ENCODE peak calls at places on chromosomes 2 and 18, in four cellular contexts. W is stimulated activated naive B cell treated with anti-CD40 and anti-IgM and Interleukin-4, amounts not matched to agents 10 μg/mL and 1 μg/mL and 100 μg/mL, for 72 hours; R is sigmoid colon; U is NCI-H748 treated with DMSO at 0.1 percent for 48 hours. M is an unnamed sample.

GRCh38 chr2:460861-461260 is 173.0 kb upstream of the ALKAL2 start:
- DNase-seq in W (peak), U (no peak), R (no peak), M (no peak)

GRCh38 chr2:213995400-213996105 is 415.3 kb upstream of the VWC2L start:
- DNase-seq in U (no peak), W (no peak), R (no peak), M (peak)

GRCh38 chr2:101012706-101013181 is 10.7 kb downstream of the RPL31 start:
- DNase-seq in U (no peak), R (no peak), W (no peak), M (peak)

GRCh38 chr2:38540580-38541290 is 62.0 kb downstream of the HNRNPLL start:
- DNase-seq in R (peak), W (no peak), U (no peak), M (no peak)

GRCh38 chr2:126909781-126910180 is 11.1 kb downstream of the TEX51 start:
- DNase-seq in W (no peak), R (no peak), U (no peak), M (no peak)

GRCh38 chr2:113200736-113201490 is 27.1 kb downstream of the PSD4 start:
- DNase-seq in W (no peak), R (no peak), U (no peak), M (peak)

GRCh38 chr2:229855116-229855515 is 66.7 kb downstream of the TRIP12 start:
- DNase-seq in R (no peak), U (no peak), W (no peak), M (no peak)

GRCh38 chr2:58427572-58428285 is 186.6 kb upstream of the FANCL start:
- DNase-seq in W (no peak), U (peak), R (no peak), M (no peak)

GRCh38 chr18:52992041-52992440 is 652.0 kb downstream of the DCC start:
- DNase-seq in R (no peak), U (no peak), W (no peak), M (no peak)

GRCh38 chr2:27320958-27321543 is 1.8 kb downstream of the MPV17 start:
- DNase-seq in R (peak), W (no peak), U (no peak), M (peak)

GRCh38 chr2:88199912-88200682 is 30.0 kb downstream of the THNSL2 start:
- DNase-seq in W (peak), R (no peak), U (no peak), M (no peak)

GRCh38 chr2:186726938-186727337 is 33.1 kb downstream of the FAM171B start:
- DNase-seq in W (no peak), U (no peak), R (no peak), M (peak)

GRCh38 chr2:218394298-218395089 is 5.2 kb upstream of the CTDSP1 start:
- DNase-seq in U (no peak), R (peak), W (no peak), M (no peak)

GRCh38 chr18:23585007-23585871 is 1.1 kb downstream of the NPC1 start:
- DNase-seq in U (peak), W (peak), R (no peak), M (no peak)

GRCh38 chr2:54520687-54521086 is 64.6 kb downstream of the SPTBN1 start:
- DNase-seq in R (no peak), W (no peak), U (no peak), M (peak)

GRCh38 chr18:22164337-22165048 is 4.9 kb upstream of the GATA6 start:
- DNase-seq in W (no peak), R (no peak), U (no peak), M (no peak)

GRCh38 chr2:71702071-71702970 is 249.0 kb downstream of the DYSF start:
- DNase-seq in W (no peak), U (no peak), R (peak), M (no peak)

GRCh38 chr2:158205215-158205614 is 103.5 kb downstream of the UPP2 start:
- DNase-seq in U (peak), W (no peak), R (no peak), M (no peak)

GRCh38 chr2:169143998-169144397 is 74.6 kb downstream of the DHRS9 start:
- DNase-seq in R (no peak), U (no peak), W (no peak), M (no peak)

GRCh38 chr2:184611221-184612085 is 13.1 kb downstream of the ZNF804A start:
- DNase-seq in W (no peak), R (no peak), U (peak), M (no peak)

M was measured in hepatic stellate cell.